ENCODE peak calls at places on chromosomes 5 and 9, in seven cellular contexts. R is pancreas, W is stomach, K is mesothelial cell of epicardium, A is SK-N-SH, G is tibial nerve, H is fibroblast of the aortic adventitia. O is an unnamed sample.

GRCh38 chr9:36939214-36939613 is 94.9 kb downstream of the PAX5 start:
- DNase-seq in R (no peak), W (no peak), K (no peak), A (no peak), G (no peak), H (no peak), O (no peak)

GRCh38 chr5:36125868-36126267 is 25.8 kb downstream of the LMBRD2 start:
- DNase-seq in R (no peak), W (no peak), K (no peak), A (no peak), G (no peak), H (no peak), O (no peak)

GRCh38 chr5:176530406-176530982 is 6.7 kb downstream of the RNF44 start:
- DNase-seq in R (no peak), W (no peak), K (no peak), A (peak), G (no peak), H (no peak), O (no peak)

GRCh38 chr5:37047947-37048346 is 171.4 kb downstream of the NIPBL start:
- DNase-seq in R (no peak), W (no peak), K (no peak), A (no peak), G (no peak), H (no peak), O (no peak)

GRCh38 chr9:87193925-87194380 is 246.6 kb upstream of the GAS1 start:
- DNase-seq in R (no peak), W (no peak), K (no peak), A (no peak), G (peak), H (peak), O (no peak)

GRCh38 chr9:15510789-15511575 is at the start of gene PSIP1:
- DNase-seq in R (peak), W (peak), K (peak), A (peak), G (peak), H (peak), O (peak)

GRCh38 chr9:20658677-20659473 is 25.2 kb upstream of the FOCAD start:
- DNase-seq in R (no peak), W (no peak), K (no peak), A (no peak), G (no peak), H (no peak), O (no peak)

GRCh38 chr9:133944746-133945135 is 47.4 kb downstream of the VAV2 start:
- DNase-seq in R (no peak), W (no peak), K (no peak), A (no peak), G (no peak), H (peak), O (no peak)

GRCh38 chr9:136587944-136588662 is 42.3 kb upstream of the NOTCH1 start:
- DNase-seq in R (no peak), W (no peak), K (no peak), A (peak), G (no peak), H (no peak), O (no peak)

GRCh38 chr5:54383225-54383624 is 72.3 kb upstream of the HSPB3 start:
- DNase-seq in R (no peak), W (no peak), K (no peak), A (no peak), G (no peak), H (peak), O (no peak)

GRCh38 chr5:172719211-172719610 is 51.8 kb downstream of the DUSP1 start:
- DNase-seq in R (no peak), W (no peak), K (no peak), A (no peak), G (no peak), H (no peak), O (no peak)

GRCh38 chr9:122392284-122392683 is 21.5 kb downstream of the PTGS1 start:
- DNase-seq in R (no peak), W (no peak), K (peak), A (no peak), G (no peak), H (no peak), O (no peak)

GRCh38 chr9:134853893-134854292 is 26.7 kb upstream of the FCN2 start:
- DNase-seq in R (no peak), W (no peak), K (no peak), A (no peak), G (no peak), H (no peak), O (no peak)

GRCh38 chr9:124256517-124257069 is 1.2 kb upstream of the NEK6 start:
- DNase-seq in R (no peak), W (no peak), K (no peak), A (no peak), G (no peak), H (peak), O (no peak)

GRCh38 chr5:73897886-73898285 is 271.9 kb downstream of the ARHGEF28 start:
- DNase-seq in R (no peak), W (no peak), K (no peak), A (no peak), G (no peak), H (no peak), O (no peak)

GRCh38 chr5:157046041-157046440 is 12.9 kb downstream of the HAVCR1 start:
- DNase-seq in R (peak), W (peak), K (no peak), A (no peak), G (no peak), H (no peak), O (no peak)

GRCh38 chr9:105883847-105884246 is 189.5 kb downstream of the TMEM38B start:
- DNase-seq in R (no peak), W (no peak), K (no peak), A (no peak), G (no peak), H (no peak), O (no peak)

GRCh38 chr5:72234265-72234700 is 85.8 kb downstream of the MRPS27 start:
- DNase-seq in R (no peak), W (no peak), K (no peak), A (no peak), G (no peak), H (peak), O (peak)

GRCh38 chr5:109929371-109929770 is 239.6 kb downstream of the MAN2A1 start:
- DNase-seq in R (no peak), W (no peak), K (no peak), A (no peak), G (no peak), H (no peak), O (no peak)

GRCh38 chr5:40962207-40962955 is 53.1 kb downstream of the C7 start:
- DNase-seq in R (no peak), W (no peak), K (no peak), A (no peak), G (no peak), H (peak), O (no peak)

GRCh38 chr5:163565931-163566608 is 60.7 kb downstream of the MAT2B start:
- DNase-seq in R (no peak), W (peak), K (peak), A (no peak), G (no peak), H (peak), O (no peak)

GRCh38 chr5:124519396-124519795 is 227.0 kb downstream of the ZNF608 start:
- DNase-seq in R (no peak), W (no peak), K (no peak), A (no peak), G (no peak), H (peak), O (no peak)

GRCh38 chr9:106648799-106649198 is 214.2 kb upstream of the ZNF462 start:
- DNase-seq in R (no peak), W (no peak), K (no peak), A (no peak), G (no peak), H (peak), O (no peak)

GRCh38 chr9:123360161-123361085 is 4.4 kb downstream of the CRB2 start:
- DNase-seq in R (peak), W (peak), K (peak), A (peak), G (no peak), H (no peak), O (no peak)

GRCh38 chr5:157607371-157608161 is 32.0 kb upstream of the ADAM19 start:
- DNase-seq in R (no peak), W (no peak), K (no peak), A (no peak), G (no peak), H (peak), O (peak)

GRCh38 chr5:74169704-74170103 is 470.8 kb downstream of the ENC1 start:
- DNase-seq in R (no peak), W (no peak), K (no peak), A (no peak), G (no peak), H (peak), O (no peak)

GRCh38 chr9:112556497-112557085 is 70.0 kb downstream of the KIAA1958 start:
- DNase-seq in R (no peak), W (no peak), K (no peak), A (no peak), G (no peak), H (peak), O (no peak)

GRCh38 chr9:26880262-26880661 is 12.3 kb downstream of the CAAP1 start:
- DNase-seq in R (no peak), W (no peak), K (no peak), A (no peak), G (no peak), H (no peak), O (no peak)

GRCh38 chr5:114361724-114362196 is at the start of gene KCNN2:
- DNase-seq in R (peak), W (peak), K (peak), A (peak), G (peak), H (peak), O (no peak)

GRCh38 chr5:14880688-14881087 is 9.1 kb upstream of the ANKH start:
- DNase-seq in R (no peak), W (no peak), K (no peak), A (no peak), G (no peak), H (peak), O (no peak)

GRCh38 chr5:6287136-6287535 is 91.2 kb downstream of the MED10 start:
- DNase-seq in R (no peak), W (no peak), K (no peak), A (no peak), G (no peak), H (no peak), O (no peak)

GRCh38 chr9:129075996-129076639 is 4.8 kb upstream of the DOLPP1 start:
- DNase-seq in R (no peak), W (peak), K (no peak), A (no peak), G (no peak), H (no peak), O (no peak)

GRCh38 chr5:122468351-122469111 is 156.5 kb downstream of the SNCAIP start:
- DNase-seq in R (no peak), W (no peak), K (no peak), A (no peak), G (no peak), H (no peak), O (no peak)

GRCh38 chr5:122465994-122466393 is 154.0 kb downstream of the SNCAIP start:
- DNase-seq in R (no peak), W (no peak), K (no peak), A (no peak), G (no peak), H (no peak), O (no peak)

GRCh38 chr5:122463221-122463620 is 151.2 kb downstream of the SNCAIP start:
- DNase-seq in R (no peak), W (no peak), K (no peak), A (no peak), G (no peak), H (peak), O (no peak)

GRCh38 chr5:122465086-122465485 is 153.0 kb downstream of the SNCAIP start:
- DNase-seq in R (no peak), W (no peak), K (no peak), A (no peak), G (no peak), H (no peak), O (no peak)

DNA sequence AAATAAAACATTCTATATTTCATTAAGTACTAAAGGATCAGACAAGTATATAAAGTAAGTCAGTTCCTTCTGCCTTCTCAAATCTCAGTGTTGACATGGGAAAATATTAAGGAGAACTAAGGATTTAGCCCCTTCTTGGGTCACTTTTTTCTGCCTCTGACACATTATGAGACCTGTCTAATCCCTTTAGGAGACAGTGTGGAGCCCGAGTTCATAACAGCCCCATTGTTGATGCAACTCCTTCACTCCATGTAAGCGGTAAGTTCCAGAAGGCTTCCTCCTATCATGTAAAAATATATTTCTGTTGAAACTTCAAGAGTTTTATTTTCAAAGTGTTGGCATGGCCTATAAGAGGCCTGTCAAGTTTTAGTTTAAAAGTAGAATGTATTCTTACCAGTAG is 152.2 kb downstream of the SNCAIP start:
- DNase-seq in R (no peak), W (no peak), K (no peak), A (no peak), G (no peak), H (no peak), O (no peak)
- TF ChIP-seq CTCF in R (no peak), W (no peak), K (no peak), A (no peak), G (no peak), H (no peak), O (no peak)

GRCh38 chr9:17116400-17116837 is 18.4 kb upstream of the CNTLN start:
- DNase-seq in R (no peak), W (no peak), K (no peak), A (peak), G (no peak), H (peak), O (no peak)
- TF ChIP-seq CTCF in R (peak), W (peak), K (peak), A (peak), G (peak), H (peak), O (peak)

GRCh38 chr5:31291323-31291854 is 97.9 kb downstream of the CDH6 start:
- DNase-seq in R (no peak), W (no peak), K (no peak), A (peak), G (no peak), H (no peak), O (no peak)
- TF ChIP-seq CTCF in R (no peak), W (no peak), K (no peak), A (no peak), G (no peak), H (no peak), O (no peak)

DNA sequence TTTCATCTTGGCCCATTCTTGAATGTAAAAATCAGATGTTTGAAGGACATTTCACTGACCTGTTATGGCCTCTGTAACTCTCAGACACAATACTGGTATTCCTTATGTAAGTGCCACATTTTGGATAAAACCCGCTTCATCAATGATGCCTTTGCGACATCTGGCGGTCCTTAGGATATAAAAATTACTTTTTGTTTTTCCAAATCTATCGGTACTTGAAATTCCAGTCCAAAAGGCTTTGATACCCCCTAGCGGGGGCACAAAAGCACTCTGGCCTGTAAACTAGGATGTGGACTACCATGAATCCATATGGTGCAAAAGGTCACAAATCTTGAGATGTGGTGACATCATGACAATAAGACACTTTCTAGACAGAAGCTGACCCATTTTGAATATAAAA is 291.8 kb downstream of the KIAA0825 start:
- DNase-seq in R (no peak), W (no peak), K (no peak), A (no peak), G (no peak), H (no peak), O (no peak)
- TF ChIP-seq CTCF in R (no peak), W (no peak), K (no peak), A (no peak), G (no peak), H (no peak), O (no peak)

GRCh38 chr9:89994988-89995613 is 390.3 kb downstream of the GADD45G start:
- DNase-seq in R (no peak), W (no peak), K (no peak), A (no peak), G (peak), H (no peak), O (no peak)

GRCh38 chr9:89999176-89999533 is 394.3 kb downstream of the GADD45G start:
- DNase-seq in R (peak), W (peak), K (no peak), A (no peak), G (no peak), H (no peak), O (no peak)

GRCh38 chr9:89996106-89996505 is 391.3 kb downstream of the GADD45G start:
- DNase-seq in R (no peak), W (no peak), K (no peak), A (no peak), G (no peak), H (no peak), O (no peak)

GRCh38 chr9:89993678-89994630 is 389.1 kb downstream of the GADD45G start:
- DNase-seq in R (peak), W (no peak), K (no peak), A (no peak), G (peak), H (no peak), O (no peak)

DNA sequence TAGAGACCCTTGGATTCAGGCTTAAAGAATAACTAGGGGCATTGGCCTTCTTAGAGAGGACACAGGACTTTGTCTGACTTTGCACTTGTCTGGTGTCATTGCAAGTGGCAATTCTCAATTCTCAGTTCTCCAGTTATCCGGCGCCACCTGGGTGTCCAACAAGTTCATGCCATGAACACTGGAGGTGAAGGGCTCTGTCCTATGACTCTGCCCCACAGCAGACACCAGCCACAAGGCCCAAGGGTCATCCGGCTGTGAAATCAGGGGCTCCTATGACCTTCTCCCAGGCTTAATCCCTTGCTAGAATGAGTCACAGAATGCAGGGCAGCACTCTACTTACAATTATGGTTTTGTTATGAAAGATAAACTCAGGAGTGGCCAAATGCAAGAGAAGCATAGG is 391.9 kb downstream of the GADD45G start:
- DNase-seq in R (no peak), W (peak), K (no peak), A (no peak), G (no peak), H (no peak), O (no peak)
- TF ChIP-seq CTCF in R (no peak), W (no peak), K (no peak), A (no peak), G (no peak), H (no peak), O (no peak)

GRCh38 chr5:174755103-174755502 is 30.7 kb downstream of the MSX2 start:
- DNase-seq in R (no peak), W (no peak), K (no peak), A (no peak), G (no peak), H (peak), O (no peak)
- TF ChIP-seq CTCF in R (no peak), W (no peak), K (no peak), A (peak), G (no peak), H (peak), O (no peak)

GRCh38 chr5:108143581-108143980 is 238.3 kb downstream of the FBXL17 start:
- DNase-seq in R (no peak), W (no peak), K (no peak), A (no peak), G (no peak), H (peak), O (no peak)

GRCh38 chr5:108149369-108149768 is 232.5 kb downstream of the FBXL17 start:
- DNase-seq in R (no peak), W (no peak), K (no peak), A (no peak), G (no peak), H (no peak), O (no peak)

GRCh38 chr5:108144332-108144731 is 237.6 kb downstream of the FBXL17 start:
- DNase-seq in R (no peak), W (no peak), K (no peak), A (no peak), G (no peak), H (peak), O (no peak)

GRCh38 chr5:108146222-108146621 is 235.7 kb downstream of the FBXL17 start:
- DNase-seq in R (no peak), W (no peak), K (no peak), A (no peak), G (no peak), H (no peak), O (no peak)

DNA sequence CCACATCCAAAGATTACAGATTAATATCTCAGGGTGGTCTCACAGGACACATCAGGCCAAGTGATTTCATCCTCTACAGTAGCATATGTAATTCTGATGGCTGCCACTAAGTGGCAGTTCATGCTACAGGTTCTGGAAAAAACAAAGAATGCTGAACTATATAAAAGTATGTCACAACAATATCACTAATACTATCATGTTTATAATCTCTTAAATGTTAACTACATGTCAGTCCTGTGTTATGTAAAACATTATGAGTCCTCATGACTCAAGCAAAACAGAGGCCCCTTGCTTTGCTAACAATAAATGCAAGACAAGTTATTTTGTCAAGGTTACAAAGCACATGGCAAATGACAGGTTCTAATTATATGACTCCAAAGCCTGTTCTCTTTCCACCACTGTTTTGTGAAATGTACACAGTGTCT is 233.2 kb downstream of the FBXL17 start:
- DNase-seq in R (no peak), W (no peak), K (no peak), A (peak), G (no peak), H (peak), O (no peak)
- TF ChIP-seq CTCF in R (peak), W (peak), K (peak), A (peak), G (no peak), H (peak), O (no peak)

DNA sequence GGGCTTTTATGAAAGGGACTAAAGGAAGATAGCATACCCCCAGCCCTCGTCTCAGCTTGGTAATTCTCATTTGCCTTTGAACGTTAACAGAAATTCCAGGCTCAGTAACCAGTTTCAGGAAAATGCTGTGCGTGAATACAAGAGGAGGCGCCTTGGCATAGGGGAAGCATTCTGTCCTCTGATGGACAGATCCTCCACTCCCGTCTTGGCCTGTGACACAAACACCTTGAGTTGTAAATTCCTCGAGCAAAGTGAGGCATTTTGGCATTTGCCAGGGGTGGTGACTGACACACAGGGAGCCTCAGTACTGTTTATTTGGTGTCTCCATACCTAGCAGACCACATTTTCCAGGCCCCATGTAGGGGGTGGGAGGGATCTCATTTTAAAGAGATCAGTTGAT is 44.8 kb downstream of the APTX start:
- DNase-seq in R (no peak), W (no peak), K (no peak), A (no peak), G (no peak), H (no peak), O (no peak)
- TF ChIP-seq CTCF in R (no peak), W (no peak), K (no peak), A (no peak), G (no peak), H (no peak), O (no peak)